ENCODE peak calls at places on chromosomes 2 and 18, in ten cellular contexts. G is activated CD8-positive, alpha-beta memory T cell treated with anti-CD3 and anti-CD28 coated beads, Interleukin-2, amount 50 U/mL, for 48 hours; T is caudate nucleus; X is HTR-8/SVneo; J is stimulated activated CD4-positive, alpha-beta T cell treated with anti-CD3 and anti-CD28 coated beads, Interleukin-4, amount 100 ng/mL, for 24 hours; P is iris pigment epithelial cell; O is RWPE1; Y is EL; A is GM23338; W is activated gamma-delta T cell treated with anti-CD3 and anti-CD28 coated beads, Interleukin-2, amount 50 U/mL, for 16 hours. L is an unnamed sample.

GRCh38 chr18:77014538-77014937 is 118.0 kb downstream of the MBP start:
- DNase-seq in G (no peak), T (no peak), X (no peak), J (no peak), P (no peak), O (no peak), Y (no peak), A (no peak), W (no peak), L (no peak)

GRCh38 chr2:1974391-1974790 is 230.1 kb upstream of the PXDN start:
- DNase-seq in G (no peak), T (no peak), X (no peak), J (no peak), P (peak), O (no peak), Y (peak), A (no peak), W (no peak), L (no peak)

GRCh38 chr2:692767-693166 is 15.6 kb upstream of the TMEM18 start:
- DNase-seq in G (no peak), T (no peak), X (no peak), J (no peak), P (no peak), O (no peak), Y (no peak), A (no peak), W (no peak), L (no peak)

GRCh38 chr2:105299290-105299689 is 30.2 kb downstream of the TGFBRAP1 start:
- DNase-seq in G (no peak), T (no peak), X (no peak), J (no peak), P (no peak), O (no peak), Y (no peak), A (peak), W (no peak), L (no peak)

GRCh38 chr2:69175795-69176715 is 163.1 kb downstream of the ANTXR1 start:
- DNase-seq in G (no peak), T (no peak), X (no peak), J (no peak), P (peak), O (no peak), Y (no peak), A (no peak), W (no peak), L (no peak)

GRCh38 chr2:157931542-157931941 is 55.4 kb upstream of the ACVR1 start:
- DNase-seq in G (no peak), T (no peak), X (no peak), J (no peak), P (no peak), O (no peak), Y (no peak), A (no peak), W (no peak), L (no peak)

GRCh38 chr2:175205523-175205922 is 24.0 kb upstream of the ATP5MC3 start:
- DNase-seq in G (no peak), T (no peak), X (no peak), J (no peak), P (peak), O (peak), Y (peak), A (no peak), W (no peak), L (no peak)

GRCh38 chr2:199370150-199370780 is 87.5 kb downstream of the SATB2 start:
- DNase-seq in G (no peak), T (no peak), X (peak), J (no peak), P (no peak), O (no peak), Y (peak), A (no peak), W (no peak), L (no peak)

GRCh38 chr2:11077411-11077810 is 77.9 kb upstream of the SLC66A3 start:
- DNase-seq in G (no peak), T (no peak), X (no peak), J (no peak), P (no peak), O (no peak), Y (no peak), A (no peak), W (no peak), L (no peak)

GRCh38 chr2:106996136-106996769 is 110.3 kb upstream of the ST6GAL2 start:
- DNase-seq in G (no peak), T (no peak), X (no peak), J (no peak), P (no peak), O (no peak), Y (no peak), A (no peak), W (no peak), L (no peak)

GRCh38 chr2:225768741-225769140 is 369.2 kb downstream of the NYAP2 start:
- DNase-seq in G (no peak), T (no peak), X (no peak), J (no peak), P (no peak), O (no peak), Y (no peak), A (peak), W (no peak), L (no peak)

GRCh38 chr2:184449760-184450159 is 148.6 kb upstream of the ZNF804A start:
- DNase-seq in G (no peak), T (no peak), X (no peak), J (no peak), P (no peak), O (no peak), Y (no peak), A (no peak), W (no peak), L (no peak)

GRCh38 chr18:41992698-41993097 is 37.7 kb downstream of the PIK3C3 start:
- DNase-seq in G (no peak), T (no peak), X (no peak), J (no peak), P (no peak), O (no peak), Y (no peak), A (no peak), W (no peak), L (no peak)

GRCh38 chr2:156657809-156658208 is 221.6 kb downstream of the GPD2 start:
- DNase-seq in G (no peak), T (no peak), X (no peak), J (no peak), P (peak), O (no peak), Y (no peak), A (no peak), W (no peak), L (no peak)

GRCh38 chr2:12440731-12441130 is 276.0 kb upstream of the TRIB2 start:
- DNase-seq in G (no peak), T (no peak), X (no peak), J (no peak), P (no peak), O (no peak), Y (no peak), A (no peak), W (no peak), L (no peak)

GRCh38 chr18:45687617-45688016 is 36.4 kb upstream of the SLC14A1 start:
- DNase-seq in G (no peak), T (no peak), X (no peak), J (no peak), P (no peak), O (no peak), Y (no peak), A (no peak), W (peak), L (peak)

GRCh38 chr2:150475479-150476212 is 11.8 kb downstream of the RND3 start:
- DNase-seq in G (no peak), T (no peak), X (no peak), J (no peak), P (peak), O (no peak), Y (no peak), A (no peak), W (no peak), L (no peak)

GRCh38 chr2:143482316-143482715 is 353.1 kb downstream of the ARHGAP15 start:
- DNase-seq in G (no peak), T (no peak), X (no peak), J (no peak), P (peak), O (no peak), Y (peak), A (no peak), W (no peak), L (no peak)

GRCh38 chr2:4507706-4508105 is 804.3 kb downstream of the DCDC2C start:
- DNase-seq in G (no peak), T (no peak), X (no peak), J (no peak), P (no peak), O (no peak), Y (no peak), A (no peak), W (no peak), L (no peak)

GRCh38 chr2:127351603-127352002 is 36.2 kb downstream of the MAP3K2 start:
- DNase-seq in G (no peak), T (no peak), X (no peak), J (no peak), P (no peak), O (no peak), Y (no peak), A (no peak), W (no peak), L (no peak)

GRCh38 chr2:239182981-239183791 is 217.6 kb downstream of the HDAC4 start:
- DNase-seq in G (no peak), T (no peak), X (no peak), J (no peak), P (no peak), O (no peak), Y (no peak), A (no peak), W (no peak), L (no peak)

GRCh38 chr2:205696541-205697441 is 14.5 kb downstream of the NRP2 start:
- DNase-seq in G (no peak), T (no peak), X (no peak), J (no peak), P (peak), O (no peak), Y (no peak), A (peak), W (no peak), L (no peak)